ENCODE peak calls at places on chromosomes 1 and 21, in six cellular contexts. One of them, this sample, is unnamed.

GRCh38 chr1:10825592-10825991 is 29.1 kb upstream of the CASZ1 start:
- DNase-seq in HepG2: no peak
- DNase-seq in HL-60: no peak
- DNase-seq in H1: no peak
- DNase-seq in K562: no peak
- DNase-seq in GM12878: no peak
- DNase-seq in this sample: no peak

GRCh38 chr1:62076286-62076685 is 118.4 kb upstream of the L1TD1 start:
- DNase-seq in HepG2: peak; percentile 46
- DNase-seq in HL-60: no peak
- DNase-seq in H1: no peak
- DNase-seq in K562: peak; percentile 26
- DNase-seq in GM12878: no peak
- DNase-seq in this sample: no peak

GRCh38 chr1:205600085-205600484 is 31.7 kb downstream of the ELK4 start:
- DNase-seq in HepG2: no peak
- DNase-seq in HL-60: no peak
- DNase-seq in H1: no peak
- DNase-seq in K562: peak; percentile 30
- DNase-seq in GM12878: no peak
- DNase-seq in this sample: no peak

GRCh38 chr1:230900984-230901383 is 32.7 kb upstream of the C1orf198 start:
- DNase-seq in HepG2: no peak
- DNase-seq in HL-60: no peak
- DNase-seq in H1: no peak
- DNase-seq in K562: no peak
- DNase-seq in GM12878: no peak
- DNase-seq in this sample: no peak

GRCh38 chr1:61448934-61449368 is 276.0 kb downstream of the TM2D1 start:
- DNase-seq in HepG2: no peak
- DNase-seq in HL-60: no peak
- DNase-seq in H1: no peak
- DNase-seq in K562: no peak
- DNase-seq in GM12878: no peak
- DNase-seq in this sample: no peak

GRCh38 chr1:109765896-109766615 is 2.3 kb upstream of the EPS8L3 start:
- DNase-seq in HepG2: no peak
- DNase-seq in HL-60: no peak
- DNase-seq in H1: no peak
- DNase-seq in K562: no peak
- DNase-seq in GM12878: no peak
- DNase-seq in this sample: no peak

GRCh38 chr1:101079341-101079740 is 53.8 kb upstream of the DPH5 start:
- DNase-seq in HepG2: no peak
- DNase-seq in HL-60: no peak
- DNase-seq in H1: no peak
- DNase-seq in K562: no peak
- DNase-seq in GM12878: no peak
- DNase-seq in this sample: no peak

GRCh38 chr1:209590405-209590804 is 6.9 kb downstream of the CAMK1G start:
- DNase-seq in HepG2: peak; percentile 19
- DNase-seq in HL-60: no peak
- DNase-seq in H1: peak; percentile 9
- DNase-seq in K562: peak; percentile 33
- DNase-seq in GM12878: no peak
- DNase-seq in this sample: peak; percentile 72

GRCh38 chr1:200157718-200158117 is 130.2 kb downstream of the NR5A2 start:
- DNase-seq in HepG2: no peak
- DNase-seq in HL-60: no peak
- DNase-seq in H1: no peak
- DNase-seq in K562: no peak
- DNase-seq in GM12878: no peak
- DNase-seq in this sample: no peak

GRCh38 chr1:240575976-240576666 is 35.8 kb downstream of the GREM2 start:
- DNase-seq in HepG2: no peak
- DNase-seq in HL-60: peak; percentile 50
- DNase-seq in H1: no peak
- DNase-seq in K562: no peak
- DNase-seq in GM12878: peak; percentile 13
- DNase-seq in this sample: no peak

GRCh38 chr1:111570781-111571181 is 48.8 kb upstream of the RAP1A start:
- DNase-seq in HepG2: no peak
- DNase-seq in HL-60: peak; percentile 42
- DNase-seq in H1: no peak
- DNase-seq in K562: peak; percentile 48
- DNase-seq in GM12878: no peak
- DNase-seq in this sample: no peak

GRCh38 chr1:2594001-2594640 is 7.5 kb downstream of the PRXL2B start:
- DNase-seq in HepG2: no peak
- DNase-seq in HL-60: no peak
- DNase-seq in H1: no peak
- DNase-seq in K562: no peak
- DNase-seq in GM12878: no peak
- DNase-seq in this sample: peak; percentile 80

GRCh38 chr21:39690454-39690853 is 54.5 kb upstream of the IGSF5 start:
- DNase-seq in HepG2: no peak
- DNase-seq in HL-60: no peak
- DNase-seq in H1: no peak
- DNase-seq in K562: no peak
- DNase-seq in GM12878: no peak
- DNase-seq in this sample: no peak

GRCh38 chr1:111723091-111723806 is 15.9 kb downstream of the INKA2 start:
- DNase-seq in HepG2: no peak
- DNase-seq in HL-60: no peak
- DNase-seq in H1: no peak
- DNase-seq in K562: no peak
- DNase-seq in GM12878: no peak
- DNase-seq in this sample: no peak

GRCh38 chr1:67983867-67984266 is 66.6 kb downstream of the DIRAS3 start:
- DNase-seq in HepG2: no peak
- DNase-seq in HL-60: no peak
- DNase-seq in H1: no peak
- DNase-seq in K562: no peak
- DNase-seq in GM12878: no peak
- DNase-seq in this sample: no peak

GRCh38 chr21:29718081-29718815 is 221.5 kb downstream of the GRIK1 start:
- DNase-seq in HepG2: no peak
- DNase-seq in HL-60: no peak
- DNase-seq in H1: no peak
- DNase-seq in K562: no peak
- DNase-seq in GM12878: no peak
- DNase-seq in this sample: no peak

GRCh38 chr1:20485527-20486456 is at the start of gene CAMK2N1:
- DNase-seq in HepG2: peak; percentile 55
- DNase-seq in HL-60: no peak
- DNase-seq in H1: no peak
- DNase-seq in K562: peak; percentile 88
- DNase-seq in GM12878: no peak
- DNase-seq in this sample: peak; percentile 89

GRCh38 chr1:30035522-30036228 is 687.7 kb downstream of the MATN1 start:
- DNase-seq in HepG2: no peak
- DNase-seq in HL-60: no peak
- DNase-seq in H1: no peak
- DNase-seq in K562: no peak
- DNase-seq in GM12878: no peak
- DNase-seq in this sample: no peak

GRCh38 chr1:30033276-30034104 is 689.9 kb downstream of the MATN1 start:
- DNase-seq in HepG2: no peak
- DNase-seq in HL-60: no peak
- DNase-seq in H1: no peak
- DNase-seq in K562: no peak
- DNase-seq in GM12878: no peak
- DNase-seq in this sample: no peak

GRCh38 chr1:30034105-30034626 is 689.2 kb downstream of the MATN1 start:
- DNase-seq in HepG2: no peak
- DNase-seq in HL-60: no peak
- DNase-seq in H1: no peak
- DNase-seq in K562: no peak
- DNase-seq in GM12878: no peak
- DNase-seq in this sample: no peak

GRCh38 chr1:30036229-30036547 is 687.2 kb downstream of the MATN1 start:
- DNase-seq in HepG2: no peak
- DNase-seq in HL-60: no peak
- DNase-seq in H1: no peak
- DNase-seq in K562: no peak
- DNase-seq in GM12878: no peak
- DNase-seq in this sample: no peak

GRCh38 chr1:30034627-30035521 is 688.5 kb downstream of the MATN1 start:
- DNase-seq in HepG2: no peak
- DNase-seq in HL-60: no peak
- DNase-seq in H1: no peak
- DNase-seq in K562: no peak
- DNase-seq in GM12878: no peak
- DNase-seq in this sample: peak; percentile 75
- TF ChIP-seq GABPA in HepG2: no peak
- TF ChIP-seq GABPA in HL-60: no peak
- TF ChIP-seq GABPA in H1: no peak
- TF ChIP-seq GABPA in K562: no peak
- TF ChIP-seq GABPA in GM12878: no peak
- TF ChIP-seq GABPA in this sample: no peak

DNA sequence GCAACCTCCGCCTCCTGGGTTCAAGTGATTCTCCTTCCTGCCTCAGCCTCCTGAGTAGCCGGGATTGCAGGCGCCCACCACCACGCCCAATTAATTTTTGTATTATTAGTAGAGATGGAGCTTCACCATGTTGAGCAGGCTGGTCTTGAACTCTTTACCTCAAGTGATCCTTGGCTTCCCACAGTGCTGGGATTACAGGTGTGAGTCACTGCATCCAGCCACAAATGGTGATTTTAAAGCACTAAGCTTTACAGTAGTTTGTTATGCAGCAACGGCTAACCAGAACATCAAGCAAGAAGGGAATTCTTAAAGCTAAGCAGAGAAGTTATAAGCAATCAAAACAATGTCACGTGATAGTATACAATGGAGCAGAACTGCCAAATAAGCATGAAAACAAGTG is 65.7 kb downstream of the NVL start:
- DNase-seq in HepG2: no peak
- DNase-seq in HL-60: no peak
- DNase-seq in H1: no peak
- DNase-seq in K562: no peak
- DNase-seq in GM12878: no peak
- DNase-seq in this sample: no peak
- TF ChIP-seq GABPA in HepG2: no peak
- TF ChIP-seq GABPA in HL-60: no peak
- TF ChIP-seq GABPA in H1: no peak
- TF ChIP-seq GABPA in K562: no peak
- TF ChIP-seq GABPA in GM12878: no peak
- TF ChIP-seq GABPA in this sample: no peak

GRCh38 chr1:1318777-1319645 is 5.4 kb downstream of the INTS11 start:
- DNase-seq in HepG2: no peak
- DNase-seq in HL-60: no peak
- DNase-seq in H1: no peak
- DNase-seq in K562: no peak
- DNase-seq in GM12878: no peak
- DNase-seq in this sample: no peak

GRCh38 chr1:1320666-1321448 is 3.6 kb downstream of the INTS11 start:
- DNase-seq in HepG2: no peak
- DNase-seq in HL-60: no peak
- DNase-seq in H1: no peak
- DNase-seq in K562: no peak
- DNase-seq in GM12878: no peak
- DNase-seq in this sample: no peak

GRCh38 chr1:1317420-1317819 is 7.0 kb downstream of the INTS11 start:
- DNase-seq in HepG2: no peak
- DNase-seq in HL-60: no peak
- DNase-seq in H1: no peak
- DNase-seq in K562: no peak
- DNase-seq in GM12878: no peak
- DNase-seq in this sample: no peak

GRCh38 chr1:1319646-1319941 is 4.9 kb downstream of the INTS11 start:
- DNase-seq in HepG2: no peak
- DNase-seq in HL-60: no peak
- DNase-seq in H1: no peak
- DNase-seq in K562: no peak
- DNase-seq in GM12878: no peak
- DNase-seq in this sample: no peak

DNA sequence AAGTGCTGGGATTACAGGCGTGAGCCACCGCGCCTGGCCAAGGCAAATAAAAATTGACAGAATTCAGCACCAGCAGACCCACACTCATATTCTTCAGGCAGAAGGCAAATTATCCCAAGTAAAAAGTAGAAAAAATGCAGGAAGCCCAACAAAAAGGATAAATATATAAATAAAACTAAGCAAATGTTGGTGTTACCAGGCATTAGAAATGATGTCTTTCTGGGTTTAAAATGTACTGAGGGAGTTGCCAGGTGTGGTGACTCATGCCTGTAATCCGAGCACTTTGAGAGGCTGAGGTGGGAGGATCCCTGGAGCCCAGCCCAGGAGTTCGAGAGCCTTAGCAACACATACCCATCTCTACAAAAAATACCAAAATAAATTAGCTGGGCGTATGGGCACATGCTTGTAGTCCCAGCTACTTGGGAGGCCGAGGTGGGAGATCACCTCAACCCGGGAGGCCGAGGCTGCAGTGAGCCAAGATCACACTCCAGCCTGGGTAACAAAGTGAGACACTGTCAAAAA is 6.3 kb downstream of the INTS11 start:
- DNase-seq in HepG2: peak; percentile 31
- DNase-seq in HL-60: no peak
- DNase-seq in H1: no peak
- DNase-seq in K562: no peak
- DNase-seq in GM12878: no peak
- DNase-seq in this sample: no peak
- TF ChIP-seq GABPA in HepG2: no peak
- TF ChIP-seq GABPA in HL-60: no peak
- TF ChIP-seq GABPA in H1: no peak
- TF ChIP-seq GABPA in K562: no peak
- TF ChIP-seq GABPA in GM12878: no peak
- TF ChIP-seq GABPA in this sample: no peak

DNA sequence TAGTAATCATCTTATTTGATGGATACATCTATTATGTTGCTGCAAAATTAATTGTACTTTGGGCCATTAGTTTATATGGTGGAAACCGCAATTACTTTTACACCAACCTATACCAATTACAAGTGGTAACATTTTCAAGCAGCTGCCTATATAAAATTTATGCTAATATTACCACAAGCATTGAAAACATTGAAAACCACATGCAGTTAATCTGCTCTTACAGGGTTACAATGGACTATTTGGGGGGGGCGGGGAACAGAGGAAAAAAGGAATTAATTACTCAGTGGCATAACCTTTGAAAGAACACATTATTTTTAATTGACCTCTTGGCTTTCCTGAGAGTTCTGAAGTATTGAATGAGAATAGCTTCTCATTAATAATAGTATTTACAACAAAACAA is 1793.2 kb downstream of the NCAM2 start:
- DNase-seq in HepG2: no peak
- DNase-seq in HL-60: no peak
- DNase-seq in H1: no peak
- DNase-seq in K562: no peak
- DNase-seq in GM12878: no peak
- DNase-seq in this sample: no peak
- TF ChIP-seq GABPA in HepG2: no peak
- TF ChIP-seq GABPA in HL-60: no peak
- TF ChIP-seq GABPA in H1: no peak
- TF ChIP-seq GABPA in K562: no peak
- TF ChIP-seq GABPA in GM12878: no peak
- TF ChIP-seq GABPA in this sample: no peak

GRCh38 chr1:213724640-213725536 is 262.9 kb upstream of the PROX1 start:
- DNase-seq in HepG2: peak; percentile 31
- DNase-seq in HL-60: no peak
- DNase-seq in H1: no peak
- DNase-seq in K562: no peak
- DNase-seq in GM12878: no peak
- DNase-seq in this sample: no peak
- TF ChIP-seq GABPA in HepG2: no peak
- TF ChIP-seq GABPA in HL-60: no peak
- TF ChIP-seq GABPA in H1: no peak
- TF ChIP-seq GABPA in K562: peak; percentile 16
- TF ChIP-seq GABPA in GM12878: no peak
- TF ChIP-seq GABPA in this sample: no peak

This sample was measured in SK-N-SH.